ENCODE peak calls at places on chromosome 9, in ten cellular contexts. O is activated naive CD4-positive, alpha-beta T cell; C is H4; X is islet precursor cell; T is activated CD4-positive, CD25-positive, alpha-beta regulatory T cell; B is ovary; P is Calu3; A is NCI-H2081; L is amygdala; M is CD14-positive monocyte. G is an unnamed sample.

GRCh38 chr9:15403155-15403554 is 19.5 kb upstream of the SNAPC3 start:
- DNase-seq in O (no peak), C (no peak), X (no peak), T (no peak), B (no peak), P (no peak), A (no peak), L (no peak), M (no peak), G (no peak)

GRCh38 chr9:136577941-136578619 is 32.2 kb upstream of the NOTCH1 start:
- DNase-seq in O (no peak), C (no peak), X (no peak), T (no peak), B (no peak), P (no peak), A (no peak), L (no peak), M (no peak), G (no peak)

GRCh38 chr9:98943682-98944129 is at the start of gene COL15A1:
- DNase-seq in O (no peak), C (no peak), X (peak), T (no peak), B (peak), P (no peak), A (no peak), L (no peak), M (no peak), G (no peak)

GRCh38 chr9:129464972-129465833 is 155.7 kb downstream of the C9orf50 start:
- DNase-seq in O (no peak), C (no peak), X (peak), T (no peak), B (peak), P (no peak), A (no peak), L (no peak), M (no peak), G (no peak)

GRCh38 chr9:124281934-124282351 is 24.2 kb downstream of the NEK6 start:
- DNase-seq in O (no peak), C (peak), X (no peak), T (no peak), B (no peak), P (peak), A (no peak), L (no peak), M (peak), G (no peak)

GRCh38 chr9:71279188-71279739 is 157.8 kb upstream of the TRPM3 start:
- DNase-seq in O (no peak), C (no peak), X (no peak), T (no peak), B (no peak), P (no peak), A (no peak), L (no peak), M (no peak), G (no peak)

GRCh38 chr9:98887918-98888510 is 55.7 kb upstream of the COL15A1 start:
- DNase-seq in O (no peak), C (no peak), X (no peak), T (no peak), B (no peak), P (no peak), A (peak), L (no peak), M (no peak), G (no peak)

GRCh38 chr9:124812401-124813016 is 35.6 kb downstream of the OLFML2A start:
- DNase-seq in O (no peak), C (peak), X (peak), T (no peak), B (no peak), P (peak), A (no peak), L (no peak), M (no peak), G (no peak)

GRCh38 chr9:93287189-93287552 is 103.2 kb downstream of the WNK2 start:
- DNase-seq in O (no peak), C (no peak), X (peak), T (no peak), B (no peak), P (no peak), A (no peak), L (no peak), M (no peak), G (no peak)

GRCh38 chr9:77899679-77900354 is 131.8 kb downstream of the GNAQ start:
- DNase-seq in O (no peak), C (peak), X (no peak), T (no peak), B (no peak), P (no peak), A (no peak), L (no peak), M (no peak), G (no peak)

GRCh38 chr9:128607642-128608350 is 48.9 kb downstream of the DYNC2I2 start:
- DNase-seq in O (no peak), C (peak), X (no peak), T (no peak), B (no peak), P (no peak), A (peak), L (peak), M (no peak), G (no peak)

GRCh38 chr9:1458503-1458902 is 408.3 kb downstream of the DMRT2 start:
- DNase-seq in O (no peak), C (peak), X (no peak), T (no peak), B (no peak), P (no peak), A (no peak), L (no peak), M (no peak), G (no peak)

GRCh38 chr9:7570107-7570720 is 229.4 kb downstream of the DMAC1 start:
- DNase-seq in O (peak), C (peak), X (peak), T (peak), B (peak), P (peak), A (peak), L (peak), M (no peak), G (no peak)

GRCh38 chr9:21119093-21119770 is 22.4 kb downstream of the IFNW1 start:
- DNase-seq in O (no peak), C (no peak), X (no peak), T (no peak), B (no peak), P (no peak), A (no peak), L (no peak), M (peak), G (no peak)

GRCh38 chr9:127903557-127904475 is 4.4 kb upstream of the ST6GALNAC6 start:
- DNase-seq in O (peak), C (no peak), X (peak), T (peak), B (peak), P (no peak), A (no peak), L (no peak), M (no peak), G (peak)

GRCh38 chr9:31140316-31140715 is 1244.1 kb upstream of the ACO1 start:
- DNase-seq in O (no peak), C (peak), X (no peak), T (no peak), B (no peak), P (no peak), A (peak), L (no peak), M (no peak), G (no peak)

GRCh38 chr9:112554516-112554915 is 67.9 kb downstream of the KIAA1958 start:
- DNase-seq in O (no peak), C (no peak), X (no peak), T (no peak), B (no peak), P (no peak), A (no peak), L (no peak), M (no peak), G (no peak)

GRCh38 chr9:77885104-77885672 is 146.4 kb downstream of the GNAQ start:
- DNase-seq in O (no peak), C (no peak), X (no peak), T (no peak), B (no peak), P (no peak), A (no peak), L (no peak), M (no peak), G (no peak)

GRCh38 chr9:127562841-127563523 is 49.1 kb upstream of the STXBP1 start:
- DNase-seq in O (no peak), C (peak), X (peak), T (no peak), B (no peak), P (peak), A (no peak), L (no peak), M (no peak), G (no peak)

GRCh38 chr9:71690058-71690691 is 78.1 kb downstream of the CEMIP2 start:
- DNase-seq in O (no peak), C (no peak), X (no peak), T (no peak), B (no peak), P (no peak), A (no peak), L (no peak), M (no peak), G (no peak)

GRCh38 chr9:27528278-27528885 is 1.2 kb downstream of the MOB3B start:
- DNase-seq in O (peak), C (no peak), X (peak), T (peak), B (peak), P (peak), A (no peak), L (peak), M (peak), G (peak)

GRCh38 chr9:112325600-112325999 is 7.8 kb downstream of the PTBP3 start:
- DNase-seq in O (no peak), C (no peak), X (no peak), T (no peak), B (no peak), P (peak), A (no peak), L (no peak), M (no peak), G (no peak)

GRCh38 chr9:35616681-35617459 is 1.3 kb downstream of the CD72 start:
- DNase-seq in O (peak), C (no peak), X (peak), T (peak), B (peak), P (peak), A (no peak), L (peak), M (peak), G (peak)

GRCh38 chr9:35619800-35620158 is 1.6 kb upstream of the CD72 start:
- DNase-seq in O (no peak), C (no peak), X (no peak), T (no peak), B (no peak), P (no peak), A (no peak), L (no peak), M (no peak), G (no peak)

GRCh38 chr9:19298601-19299000 is 68.1 kb downstream of the DENND4C start:
- DNase-seq in O (no peak), C (no peak), X (no peak), T (no peak), B (no peak), P (no peak), A (no peak), L (no peak), M (no peak), G (no peak)

GRCh38 chr9:121527371-121527770 is 27.7 kb upstream of the GGTA1 start:
- DNase-seq in O (no peak), C (no peak), X (no peak), T (no peak), B (no peak), P (no peak), A (no peak), L (no peak), M (no peak), G (no peak)

GRCh38 chr9:2623046-2623865 is 1.7 kb downstream of the VLDLR start:
- DNase-seq in O (no peak), C (no peak), X (peak), T (no peak), B (peak), P (peak), A (no peak), L (peak), M (no peak), G (peak)

GRCh38 chr9:17578577-17578910 is 322 bp upstream of the SH3GL2 start:
- DNase-seq in O (no peak), C (no peak), X (no peak), T (no peak), B (no peak), P (no peak), A (no peak), L (no peak), M (no peak), G (no peak)

GRCh38 chr9:86908261-86908660 is 39.0 kb downstream of the GAS1 start:
- DNase-seq in O (no peak), C (no peak), X (no peak), T (no peak), B (no peak), P (no peak), A (no peak), L (no peak), M (no peak), G (no peak)